ENCODE peak calls at places on chromosomes 1 and 21, in four cellular contexts. I is astrocyte, C is DND-41, R is fibroblast of lung. H is an unnamed sample.

GRCh38 chr1:25037174-25038074 is 107.3 kb upstream of the RUNX3 start:
- DNase-seq in C (peak), R (peak), I (no peak), H (no peak)

GRCh38 chr1:158087320-158087927 is 93.3 kb upstream of the CD1D start:
- DNase-seq in R (peak), C (peak), I (peak), H (peak)

GRCh38 chr1:172845371-172845770 is 186.5 kb downstream of the FASLG start:
- DNase-seq in R (peak), C (peak), I (peak), H (no peak)

GRCh38 chr1:2195785-2196184 is 1.2 kb upstream of the FAAP20 start:
- DNase-seq in C (no peak), I (no peak), R (no peak), H (no peak)

GRCh38 chr1:208198271-208198670 is 45.9 kb downstream of the PLXNA2 start:
- DNase-seq in R (no peak), I (no peak), C (no peak), H (no peak)

GRCh38 chr1:70745199-70745598 is 302.4 kb downstream of the PTGER3 start:
- DNase-seq in C (no peak), R (no peak), I (no peak), H (no peak)

GRCh38 chr1:22048351-22049192 is 3.9 kb upstream of the CDC42 start:
- DNase-seq in R (no peak), C (no peak), I (no peak), H (no peak)

GRCh38 chr1:20785907-20786309 is 1.2 kb downstream of the HP1BP3 start:
- DNase-seq in C (no peak), I (peak), R (no peak), H (no peak)

GRCh38 chr1:244834596-244835275 is 722 bp upstream of the COX20 start:
- DNase-seq in I (peak), R (peak), C (peak), H (no peak)

GRCh38 chr1:39409055-39409816 is 82.2 kb upstream of the BMP8A start:
- DNase-seq in I (no peak), R (peak), C (peak), H (no peak)

GRCh38 chr1:86704972-86705632 is 726 bp downstream of the SH3GLB1 start:
- DNase-seq in C (peak), R (peak), I (peak), H (peak)

GRCh38 chr1:1069711-1070676 is 4.1 kb downstream of the RNF223 start:
- DNase-seq in I (no peak), C (no peak), R (no peak), H (no peak)

GRCh38 chr1:180606109-180606508 is 25.7 kb upstream of the XPR1 start:
- DNase-seq in I (no peak), R (no peak), C (no peak), H (no peak)

GRCh38 chr1:46203738-46204405 is 738 bp downstream of the LURAP1 start:
- DNase-seq in R (no peak), I (no peak), C (no peak), H (no peak)

GRCh38 chr1:214549604-214550338 is 1.6 kb downstream of the PTPN14 start:
- DNase-seq in C (no peak), R (peak), I (no peak), H (no peak)

GRCh38 chr1:212607206-212607923 is 1.2 kb upstream of the ATF3 start:
- DNase-seq in I (no peak), C (no peak), R (no peak), H (peak)

GRCh38 chr1:44819594-44820327 is 11.4 kb downstream of the BTBD19 start:
- DNase-seq in C (peak), R (peak), I (peak), H (peak)

GRCh38 chr21:36540700-36541099 is 60.8 kb upstream of the CLDN14 start:
- DNase-seq in C (no peak), I (no peak), R (no peak), H (no peak)

GRCh38 chr21:31490471-31490870 is 146.4 kb upstream of the TIAM1 start:
- DNase-seq in I (no peak), R (no peak), C (peak), H (no peak)

GRCh38 chr1:93609536-93609935 is 72.1 kb downstream of the BCAR3 start:
- DNase-seq in R (no peak), C (no peak), I (no peak), H (no peak)

GRCh38 chr1:36530261-36530660 is 47.5 kb upstream of the CSF3R start:
- DNase-seq in C (no peak), I (no peak), R (no peak), H (no peak)

GRCh38 chr1:100627018-100627716 is 89.2 kb downstream of the GPR88 start:
- DNase-seq in R (peak), I (peak), C (no peak), H (no peak)

GRCh38 chr1:237154173-237154572 is 112.2 kb downstream of the RYR2 start:
- DNase-seq in I (peak), R (peak), C (no peak), H (no peak)

GRCh38 chr1:113452921-113453770 is 62.8 kb downstream of the MAGI3 start:
- DNase-seq in C (no peak), R (peak), I (peak), H (no peak)

GRCh38 chr1:145916745-145917144 is 1.8 kb downstream of the PEX11B start:
- DNase-seq in I (peak), R (peak), C (no peak), H (no peak)

DNA sequence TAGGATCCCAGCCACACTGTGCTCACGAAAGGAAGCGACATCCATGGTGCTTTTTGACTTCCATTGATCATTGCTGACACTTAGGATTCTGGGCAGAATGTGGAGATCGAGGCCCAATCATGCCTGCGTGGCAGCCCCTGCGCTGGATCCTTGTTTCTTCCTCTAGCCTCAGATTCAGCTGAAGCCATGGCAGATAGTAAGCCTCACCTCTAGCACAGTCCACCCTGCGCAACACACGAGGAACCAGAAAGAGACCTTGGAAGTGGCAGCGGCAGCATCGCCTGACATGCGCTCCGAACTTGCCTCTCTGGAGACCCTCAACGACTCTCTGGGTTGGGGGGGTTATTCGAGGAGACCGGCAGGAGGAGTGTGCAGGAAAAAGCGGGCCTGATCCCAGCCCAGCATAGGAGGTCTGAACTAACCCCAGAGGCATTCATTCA is 10.6 kb downstream of the HLX start:
- DNase-seq in R (no peak), I (no peak), C (no peak), H (no peak)
- TF ChIP-seq EZH2 in R (no peak), I (peak), C (no peak), H (peak)

GRCh38 chr1:154500533-154500932 is 1.5 kb upstream of the TDRD10 start:
- DNase-seq in R (no peak), C (no peak), I (no peak), H (no peak)

GRCh38 chr1:154502742-154503111 is 515 bp upstream of the SHE start:
- DNase-seq in R (no peak), C (no peak), I (no peak), H (no peak)

GRCh38 chr1:154502066-154502741 is at the start of the genes SHE and TDRD10:
- DNase-seq in I (no peak), R (no peak), C (no peak), H (no peak)

GRCh38 chr1:154499446-154499845 is 2.6 kb upstream of the TDRD10 start:
- DNase-seq in I (no peak), C (no peak), R (no peak), H (no peak)

DNA sequence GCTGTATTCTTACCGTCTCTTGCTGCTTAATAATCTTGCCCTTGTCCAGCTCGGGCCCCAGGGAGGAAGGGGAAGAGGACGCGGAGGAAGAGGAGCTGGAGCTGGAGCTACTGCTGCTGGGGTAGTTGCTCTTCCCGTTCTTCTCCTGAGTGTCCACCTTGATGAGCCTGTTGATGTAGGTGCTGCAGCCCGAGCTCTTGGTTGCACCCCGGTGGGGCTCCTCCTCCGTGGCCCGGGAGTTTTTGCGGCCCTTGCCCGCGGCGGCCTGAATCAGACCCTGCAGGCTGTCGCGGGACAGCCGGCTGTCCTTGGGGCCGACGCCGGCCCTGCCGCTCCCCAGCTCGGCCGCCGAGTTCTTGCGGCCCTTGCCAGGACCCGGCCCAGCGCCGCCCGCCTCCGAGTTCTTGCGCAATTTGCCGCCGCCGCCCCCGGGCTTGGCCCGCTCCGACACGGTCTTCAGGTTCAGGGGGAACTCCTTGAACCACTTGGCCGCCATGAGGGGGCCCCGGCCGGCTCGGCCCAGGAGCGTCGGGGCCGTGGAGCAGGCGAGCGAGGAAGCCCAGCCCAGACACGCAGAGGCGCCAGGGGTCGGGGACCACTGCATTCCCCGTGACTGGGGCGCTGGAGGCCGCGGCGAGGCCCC is 475 bp upstream of the TDRD10 start:
- DNase-seq in R (no peak), I (no peak), C (no peak), H (no peak)
- TF ChIP-seq EZH2 in R (peak), I (peak), C (no peak), H (peak)

DNA sequence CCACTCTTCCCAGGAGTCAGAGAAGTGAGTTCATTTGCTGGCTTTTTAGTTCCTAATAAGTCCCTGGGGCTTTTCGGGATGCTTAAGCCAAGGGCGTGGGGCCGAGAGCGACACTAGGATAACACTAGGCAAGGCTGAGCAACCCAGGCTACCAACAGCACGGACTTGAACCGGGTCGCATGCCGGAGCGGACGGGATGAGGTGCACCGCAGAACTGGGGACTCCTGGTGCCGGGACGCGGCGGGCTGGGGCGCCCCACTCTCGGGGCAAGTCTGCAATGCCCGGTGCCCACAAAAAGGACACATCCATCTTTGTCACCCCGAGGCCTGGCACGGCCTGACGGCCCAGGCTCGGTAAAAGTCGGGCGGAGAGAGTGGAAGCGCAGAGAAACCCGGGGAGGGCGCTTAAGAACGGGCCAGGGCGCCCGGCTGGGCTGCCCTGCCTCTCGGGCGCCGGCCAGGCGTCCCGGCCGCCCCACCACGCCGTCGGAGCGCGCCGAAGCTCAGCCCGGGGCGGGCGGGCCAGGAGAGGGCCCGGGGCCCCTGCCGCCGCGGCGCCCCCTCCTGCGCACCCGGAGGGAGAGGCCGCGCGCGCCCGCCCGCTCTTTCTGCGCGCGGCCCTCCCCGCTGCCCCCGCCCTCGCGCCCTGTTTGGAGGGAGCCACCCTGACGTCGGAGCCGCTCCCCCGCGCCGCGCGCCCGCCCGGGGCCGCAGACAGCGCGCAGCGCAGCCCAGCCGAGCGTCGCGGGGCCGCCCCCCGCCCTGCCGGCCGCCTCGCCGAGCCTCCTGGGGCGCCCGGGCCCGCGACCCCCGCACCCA is at the start of gene NBL1:
- DNase-seq in C (no peak), I (peak), R (peak), H (no peak)
- TF ChIP-seq EZH2 in C (no peak), I (no peak), R (no peak), H (peak)

GRCh38 chr1:8533124-8533523 is 215.2 kb downstream of the SLC45A1 start:
- DNase-seq in I (no peak), C (no peak), R (no peak), H (no peak)

GRCh38 chr1:8536521-8536920 is 218.6 kb downstream of the SLC45A1 start:
- DNase-seq in C (no peak), R (no peak), I (no peak), H (no peak)

GRCh38 chr1:8538502-8538901 is 220.6 kb downstream of the SLC45A1 start:
- DNase-seq in C (no peak), I (no peak), R (no peak), H (no peak)

GRCh38 chr1:8529901-8530300 is 212.0 kb downstream of the SLC45A1 start:
- DNase-seq in R (no peak), C (no peak), I (no peak), H (no peak)

DNA sequence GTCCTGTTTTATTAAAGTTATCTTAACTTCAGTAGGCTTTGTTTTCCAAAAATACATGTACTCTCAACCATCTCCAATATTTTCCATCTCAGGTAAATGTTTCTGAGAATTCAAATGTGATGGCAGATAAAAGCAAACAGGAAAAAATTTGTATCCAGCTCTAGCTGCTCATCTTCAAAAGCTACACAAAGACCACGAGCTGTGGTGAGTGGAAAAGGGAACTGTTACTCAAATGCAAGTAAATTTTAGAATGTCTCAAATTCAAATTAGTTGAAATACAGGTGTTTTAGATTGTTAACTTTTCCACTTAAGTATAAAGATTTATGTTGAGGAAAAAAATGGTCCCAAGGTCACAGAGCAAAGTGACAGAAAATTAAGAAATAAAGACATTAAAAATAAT is 216.0 kb downstream of the SLC45A1 start:
- DNase-seq in R (no peak), C (no peak), I (no peak), H (no peak)
- TF ChIP-seq EZH2 in R (no peak), C (no peak), I (no peak), H (no peak)

GRCh38 chr1:202644219-202645096 is 65.8 kb downstream of the SYT2 start:
- DNase-seq in I (no peak), R (no peak), C (no peak), H (no peak)

GRCh38 chr1:202642619-202643291 is 67.5 kb downstream of the SYT2 start:
- DNase-seq in C (no peak), I (no peak), R (no peak), H (peak)

GRCh38 chr1:202645097-202645476 is 65.2 kb downstream of the SYT2 start:
- DNase-seq in R (no peak), C (no peak), I (no peak), H (no peak)

GRCh38 chr1:202642212-202642611 is 68.0 kb downstream of the SYT2 start:
- DNase-seq in I (no peak), C (no peak), R (no peak), H (no peak)

DNA sequence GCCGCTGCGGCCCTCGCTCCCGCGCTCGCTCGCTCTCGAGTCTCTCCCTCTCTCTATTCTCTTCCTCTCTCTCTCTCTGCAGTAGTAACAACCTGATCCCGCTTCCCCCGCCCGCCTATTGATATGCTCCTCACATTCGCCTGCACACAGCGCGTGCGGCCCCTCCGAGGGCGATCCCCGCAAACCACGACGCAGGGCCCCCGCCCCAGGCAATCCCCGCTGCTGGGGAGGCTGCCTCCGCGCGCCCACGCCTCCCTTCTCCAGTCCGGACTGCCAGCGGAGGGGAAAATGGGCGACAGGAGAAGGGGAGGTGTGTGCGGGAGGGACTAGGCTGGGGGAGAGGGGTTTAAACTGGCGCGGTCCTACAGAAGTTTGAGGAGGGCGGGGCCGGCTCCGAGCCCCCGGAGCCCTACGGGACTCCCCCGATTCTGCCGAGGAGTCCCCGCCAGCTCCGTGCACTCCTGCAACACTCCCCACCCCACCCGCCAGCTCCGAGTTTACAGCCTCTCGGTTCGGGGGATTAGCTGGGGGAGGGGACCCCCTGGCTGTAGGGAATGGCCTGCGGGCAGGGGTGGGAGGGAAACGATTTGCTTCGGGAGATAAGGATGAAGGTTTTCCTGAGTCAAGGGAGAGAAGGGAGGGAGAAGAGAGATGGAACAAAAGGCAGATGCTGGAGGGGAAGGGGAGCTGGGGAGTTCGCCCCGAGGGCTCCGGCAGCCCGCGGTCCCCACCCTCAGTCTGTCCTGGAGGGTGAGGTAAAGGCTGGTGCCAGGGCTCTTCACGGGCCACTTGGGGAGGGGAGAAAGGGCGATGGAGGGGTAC is 66.6 kb downstream of the SYT2 start:
- DNase-seq in R (no peak), I (no peak), C (no peak), H (peak)
- TF ChIP-seq EZH2 in R (peak), I (peak), C (no peak), H (peak)

DNA sequence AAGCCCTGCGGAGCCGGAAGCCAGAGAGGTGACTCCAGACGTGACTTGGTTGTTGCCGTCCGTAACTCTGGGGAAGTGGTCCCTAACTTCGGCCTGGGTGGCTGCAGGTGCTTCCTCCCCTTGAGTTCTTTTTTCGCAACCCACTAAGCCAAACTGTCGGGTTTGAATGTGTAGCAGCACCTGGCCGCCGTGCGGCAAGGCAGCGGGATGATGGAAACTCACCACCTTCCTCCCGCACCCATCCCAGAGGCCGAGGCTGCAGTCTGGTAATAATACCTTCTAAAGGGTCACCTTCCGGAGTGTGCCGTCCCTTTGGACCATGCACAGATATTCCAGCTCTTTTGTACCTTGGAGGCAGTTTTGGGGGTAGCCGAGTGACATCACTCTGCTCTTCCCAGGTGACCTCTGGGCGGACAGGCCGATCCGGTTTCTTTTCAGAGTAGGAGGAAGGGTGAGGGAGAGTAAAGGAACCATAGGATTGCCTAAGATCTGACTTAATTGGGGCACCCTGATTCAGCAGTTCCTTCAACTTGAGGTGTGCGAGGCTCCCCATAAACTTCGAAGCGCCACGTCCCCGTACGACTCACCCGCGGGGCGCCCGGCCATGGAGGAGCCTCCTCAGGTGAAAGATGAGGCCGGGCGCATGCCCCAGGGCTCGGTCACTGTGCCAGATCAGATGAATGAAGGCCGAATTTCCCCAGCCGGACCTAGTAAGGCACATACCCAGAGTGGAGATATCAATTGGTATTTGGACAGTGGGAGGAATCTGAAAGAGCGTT is 1.0 kb downstream of the KCNK1 start:
- DNase-seq in R (no peak), I (no peak), C (no peak), H (peak)
- TF ChIP-seq EZH2 in R (no peak), I (no peak), C (no peak), H (no peak)

H was measured in H1.